ENCODE peak calls at places on chromosome 22, in ten cellular contexts. K, S, M, W, T, O, G, U, Y and R are unnamed samples.

GRCh38 chr22:25494774-25495173 is 69.7 kb upstream of the GRK3 start:
- DNase-seq in Y (no peak), W (no peak), M (no peak), S (peak; percentile 56), K (no peak), T (no peak), U (no peak), O (peak; percentile 64), G (peak; percentile 56), R (no peak)

GRCh38 chr22:24548812-24549211 is 6.1 kb downstream of the GUCD1 start:
- DNase-seq in K (no peak), W (no peak), Y (no peak), G (no peak), T (no peak), M (no peak), S (no peak), U (no peak), O (no peak), R (no peak)

GRCh38 chr22:30781271-30781875 is 86.7 kb downstream of the OSBP2 start:
- DNase-seq in S (no peak), K (peak; percentile 36), O (no peak), W (no peak), G (no peak), U (peak; percentile 16), M (no peak), Y (no peak), T (no peak), R (no peak)

GRCh38 chr22:43670545-43670944 is 141.6 kb downstream of the EFCAB6 start:
- DNase-seq in W (no peak), T (no peak), G (no peak), K (no peak), M (peak; percentile 66), S (no peak), Y (no peak), O (no peak), U (no peak), R (no peak)

GRCh38 chr22:29799217-29799680 is 32.1 kb downstream of the UQCR10 start:
- DNase-seq in T (no peak), S (no peak), O (no peak), K (peak; percentile 85), G (no peak), Y (no peak), W (peak; percentile 96), M (peak; percentile 78), U (peak; percentile 94), R (no peak)

GRCh38 chr22:41857160-41857859 is 24.4 kb downstream of the SREBF2 start:
- DNase-seq in U (peak; percentile 72), Y (peak; percentile 44), W (no peak), M (peak; percentile 47), O (no peak), S (peak; percentile 62), K (peak; percentile 63), T (peak; percentile 43), G (peak; percentile 57), R (peak; percentile 59)

GRCh38 chr22:50267591-50268390 is 2.4 kb downstream of the MAPK11 start:
- DNase-seq in Y (no peak), M (peak; percentile 81), K (peak; percentile 38), U (peak; percentile 38), T (no peak), O (no peak), G (peak; percentile 75), S (peak; percentile 78), W (no peak), R (no peak)

GRCh38 chr22:42171417-42171816 is 40.8 kb upstream of the CYP2D6 start:
- DNase-seq in Y (no peak), O (no peak), U (no peak), T (no peak), M (no peak), K (no peak), W (no peak), S (no peak), G (peak; percentile 39), R (no peak)

GRCh38 chr22:32130464-32130863 is 28.6 kb downstream of the C22orf42 start:
- DNase-seq in T (no peak), W (no peak), S (no peak), M (no peak), G (no peak), O (no peak), U (no peak), K (no peak), Y (no peak), R (no peak)

GRCh38 chr22:32132783-32133182 is 26.3 kb downstream of the C22orf42 start:
- DNase-seq in U (no peak), Y (no peak), W (no peak), T (no peak), S (no peak), M (no peak), G (no peak), K (no peak), O (no peak), R (no peak)

GRCh38 chr22:32132126-32132525 is 27.0 kb downstream of the C22orf42 start:
- DNase-seq in O (no peak), T (no peak), U (no peak), M (no peak), W (no peak), K (no peak), Y (no peak), G (no peak), S (no peak), R (no peak)

GRCh38 chr22:32123657-32124056 is 35.4 kb downstream of the C22orf42 start:
- DNase-seq in U (no peak), S (no peak), G (no peak), T (peak; percentile 7), Y (no peak), O (no peak), M (no peak), W (no peak), K (no peak), R (no peak)

GRCh38 chr22:32127904-32128303 is 31.2 kb downstream of the C22orf42 start:
- DNase-seq in K (no peak), U (no peak), Y (no peak), S (no peak), T (peak; percentile 27), W (no peak), G (no peak), M (no peak), O (no peak), R (no peak)
- TF ChIP-seq CTCF in K (no peak), U (no peak), Y (no peak), S (no peak), T (peak; percentile 82), W (no peak), G (peak; percentile 34), M (no peak), O (no peak), R (no peak)

GRCh38 chr22:27107005-27107404 is 449.6 kb downstream of the MIAT start:
- DNase-seq in W (no peak), G (no peak), O (no peak), S (no peak), T (no peak), U (no peak), Y (no peak), M (no peak), K (no peak), R (no peak)

GRCh38 chr22:27108425-27109114 is 451.2 kb downstream of the MIAT start:
- DNase-seq in U (no peak), G (no peak), Y (no peak), S (no peak), W (no peak), T (no peak), K (no peak), O (no peak), M (peak; percentile 36), R (no peak)

GRCh38 chr22:27107824-27108223 is 450.4 kb downstream of the MIAT start:
- DNase-seq in O (no peak), S (no peak), M (peak; percentile 82), Y (no peak), W (peak; percentile 91), T (no peak), G (peak; percentile 46), U (peak; percentile 94), K (peak; percentile 91), R (no peak)

GRCh38 chr22:27101288-27101687 is 443.9 kb downstream of the MIAT start:
- DNase-seq in G (no peak), S (no peak), T (no peak), Y (no peak), W (no peak), K (no peak), M (no peak), O (no peak), U (no peak), R (no peak)

GRCh38 chr22:27105142-27106025 is 448.0 kb downstream of the MIAT start:
- DNase-seq in Y (no peak), U (peak; percentile 86), K (peak; percentile 96), S (no peak), W (peak; percentile 92), G (no peak), M (peak; percentile 64), T (no peak), O (no peak), R (no peak)
- TF ChIP-seq CTCF in Y (no peak), U (no peak), K (no peak), S (no peak), W (no peak), G (no peak), M (no peak), T (no peak), O (no peak), R (no peak)

DNA sequence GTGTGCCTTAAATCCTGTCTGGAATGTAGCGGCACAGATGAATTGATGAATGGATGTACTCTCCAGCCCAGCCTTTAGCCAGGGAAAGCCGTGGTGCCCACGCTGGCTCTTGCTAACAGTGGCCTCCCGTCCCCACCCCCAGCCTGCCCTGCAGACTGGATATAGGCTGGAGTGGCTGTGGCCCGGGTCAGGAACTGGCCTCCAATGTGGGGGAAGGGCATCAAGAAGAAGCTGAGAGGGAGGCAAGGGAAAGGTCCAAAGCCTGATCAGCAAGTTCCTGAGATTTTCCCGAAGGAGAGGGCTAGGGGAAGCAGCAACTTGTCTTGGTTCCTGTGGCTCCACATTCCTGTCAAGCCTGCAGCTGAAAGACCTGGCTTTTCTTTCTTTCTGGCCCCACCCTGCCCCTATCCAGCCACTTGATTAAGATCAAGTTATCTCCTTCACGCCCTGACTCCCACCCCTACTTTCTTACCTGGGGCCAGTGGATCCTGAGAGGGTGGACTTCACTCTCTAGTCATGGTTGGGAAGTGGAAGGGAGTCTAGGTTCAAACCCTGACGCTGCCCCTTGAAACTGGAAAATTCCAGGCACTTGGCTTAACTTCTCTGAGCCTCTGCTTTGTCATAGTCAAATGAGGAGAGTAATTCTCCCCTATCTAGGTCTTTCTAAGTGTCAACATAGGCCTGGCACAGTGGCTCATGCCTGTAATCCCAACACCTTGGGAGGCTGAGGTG is 11.0 kb upstream of the MICALL1 start:
- DNase-seq in M (peak; percentile 63), U (no peak), W (no peak), G (no peak), Y (no peak), T (no peak), O (no peak), S (no peak), K (no peak), R (no peak)
- TF ChIP-seq CTCF in M (no peak), U (no peak), W (no peak), G (no peak), Y (no peak), T (no peak), O (no peak), S (no peak), K (no peak), R (no peak)

GRCh38 chr22:39136317-39136716 is 16.2 kb downstream of the CBX7 start:
- DNase-seq in Y (no peak), S (no peak), M (no peak), W (no peak), O (no peak), K (no peak), U (no peak), G (no peak), T (no peak), R (no peak)

GRCh38 chr22:39134366-39135091 is 18.0 kb downstream of the CBX7 start:
- DNase-seq in G (no peak), M (no peak), U (no peak), K (no peak), W (no peak), O (no peak), T (no peak), S (no peak), Y (no peak), R (no peak)

GRCh38 chr22:39133871-39134270 is 18.6 kb downstream of the CBX7 start:
- DNase-seq in W (no peak), K (no peak), O (no peak), Y (no peak), U (no peak), G (no peak), M (no peak), T (no peak), S (no peak), R (no peak)

GRCh38 chr22:39132871-39133524 is 19.5 kb downstream of the CBX7 start:
- DNase-seq in G (no peak), S (no peak), K (no peak), Y (no peak), M (no peak), U (no peak), O (no peak), W (no peak), T (no peak), R (no peak)

DNA sequence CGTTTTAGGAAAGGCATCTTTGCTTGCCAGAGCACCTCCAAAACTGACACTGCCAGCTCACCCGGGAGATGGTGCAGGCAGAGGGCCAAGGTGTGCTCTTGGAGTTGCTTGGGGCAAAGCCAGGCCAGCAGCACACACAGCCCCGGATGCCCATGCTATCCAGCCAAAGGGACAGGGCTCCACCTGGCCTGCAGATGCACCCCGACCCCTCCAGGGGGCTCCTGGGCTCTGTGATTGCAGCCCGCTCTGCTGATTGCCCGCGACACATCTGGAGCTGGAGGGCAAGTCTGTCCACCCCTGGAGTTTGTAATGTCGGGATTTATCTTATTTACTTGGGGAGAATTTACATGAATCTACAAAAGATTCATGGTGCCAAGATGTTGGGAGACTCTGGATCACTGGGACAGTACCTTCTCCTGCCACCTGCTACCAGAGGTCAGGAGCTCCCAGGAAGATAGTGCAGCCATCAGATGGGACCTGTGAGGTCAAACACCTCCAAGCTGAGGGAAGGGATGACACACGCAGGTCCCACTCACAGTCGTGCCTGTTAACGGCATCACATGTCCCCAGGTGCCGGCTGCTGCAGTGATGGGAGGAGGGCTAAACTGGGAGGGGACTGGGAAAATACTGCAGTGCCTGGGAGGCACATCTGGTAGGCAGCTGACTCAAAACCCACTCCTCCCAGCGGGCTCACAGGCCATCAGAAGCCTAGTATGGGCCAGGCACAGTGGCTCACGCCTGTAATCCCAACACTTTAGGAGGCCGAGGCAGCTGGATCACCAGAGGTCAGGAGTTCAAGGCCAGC is 17.2 kb downstream of the CBX7 start:
- DNase-seq in Y (no peak), O (no peak), K (peak; percentile 31), G (peak; percentile 64), W (no peak), U (no peak), T (peak; percentile 50), S (peak; percentile 74), M (peak; percentile 77), R (no peak)
- TF ChIP-seq CTCF in Y (peak; percentile 55), O (peak; percentile 33), K (peak; percentile 80), G (peak; percentile 64), W (peak; percentile 62), U (peak; percentile 57), T (peak; percentile 92), S (peak; percentile 30), M (peak; percentile 58), R (peak; percentile 46)